ENCODE peak calls at places on chromosome 9, in eight cellular contexts. X is neural progenitor cell; D is IMR-90; W is A549; M is mucosa of descending colon; K is CD8-positive, alpha-beta T cell; Z is body of pancreas; H is sigmoid colon. I is an unnamed sample. For H3K4me1, the result is how much of the 10 kb centered on the place peaks cover.

GRCh38 chr9:19988281-19988680 is 199.4 kb upstream of the SLC24A2 start:
- DNase-seq in X (peak), D (no peak), W (no peak), M (no peak), K (no peak), Z (no peak), H (no peak), I (no peak)

GRCh38 chr9:137307255-137308101 is 5.4 kb upstream of the NRARP start:
- DNase-seq in X (peak), D (no peak), W (no peak), M (peak), K (no peak), Z (peak), H (no peak), I (peak)

GRCh38 chr9:94639045-94639995 is at the start of gene FBP1:
- DNase-seq in X (peak), D (no peak), W (no peak), M (peak), K (peak), Z (peak), H (peak), I (peak)

GRCh38 chr9:137429546-137429890 is 6.3 kb downstream of the NOXA1 start:
- DNase-seq in X (no peak), D (no peak), W (no peak), M (no peak), K (no peak), Z (no peak), H (no peak), I (no peak)

GRCh38 chr9:21580636-21581353 is 98.7 kb upstream of the IFNE start:
- DNase-seq in X (no peak), D (no peak), W (no peak), M (no peak), K (no peak), Z (no peak), H (no peak), I (no peak)

GRCh38 chr9:3848445-3849114 is 322.8 kb upstream of the RFX3 start:
- DNase-seq in X (peak), D (peak), W (no peak), M (no peak), K (no peak), Z (no peak), H (no peak), I (no peak)

GRCh38 chr9:108836771-108837170 is 19.0 kb downstream of the ACTL7B start:
- DNase-seq in X (peak), D (no peak), W (no peak), M (no peak), K (no peak), Z (no peak), H (no peak), I (no peak)

GRCh38 chr9:137077758-137078693 is 709 bp downstream of the UAP1L1 start:
- DNase-seq in X (peak), D (no peak), W (no peak), M (peak), K (peak), Z (no peak), H (peak), I (peak)

GRCh38 chr9:83061036-83061435 is 1.9 kb downstream of the RASEF start:
- DNase-seq in X (no peak), D (peak), W (peak), M (no peak), K (no peak), Z (no peak), H (no peak), I (no peak)

GRCh38 chr9:136438548-136438908 is 1.1 kb downstream of the INPP5E start:
- DNase-seq in X (peak), D (peak), W (no peak), M (no peak), K (no peak), Z (no peak), H (no peak), I (no peak)

GRCh38 chr9:17651725-17652124 is 72.9 kb downstream of the SH3GL2 start:
- DNase-seq in X (no peak), D (no peak), W (no peak), M (no peak), K (no peak), Z (no peak), H (no peak), I (no peak)

GRCh38 chr9:102779341-102779740 is 215.8 kb upstream of the CYLC2 start:
- DNase-seq in X (no peak), D (no peak), W (no peak), M (no peak), K (no peak), Z (no peak), H (no peak), I (no peak)

GRCh38 chr9:2093920-2094597 is 78.9 kb downstream of the SMARCA2 start:
- DNase-seq in X (no peak), D (peak), W (no peak), M (no peak), K (no peak), Z (no peak), H (no peak), I (peak)

GRCh38 chr9:113771199-113771598 is 104.9 kb upstream of the ZNF618 start:
- DNase-seq in X (no peak), D (no peak), W (no peak), M (no peak), K (no peak), Z (no peak), H (no peak), I (no peak)

GRCh38 chr9:79377315-79377855 is 194.4 kb upstream of the TLE4 start:
- DNase-seq in X (no peak), D (peak), W (no peak), M (no peak), K (no peak), Z (no peak), H (no peak), I (no peak)

GRCh38 chr9:136671254-136671614 is 8.5 kb downstream of the EGFL7 start:
- DNase-seq in X (no peak), D (no peak), W (no peak), M (no peak), K (no peak), Z (peak), H (no peak), I (no peak)

GRCh38 chr9:18485691-18486090 is 11.7 kb downstream of the ADAMTSL1 start:
- DNase-seq in X (no peak), D (peak), W (no peak), M (no peak), K (no peak), Z (no peak), H (no peak), I (no peak)

GRCh38 chr9:95516221-95516735 is 493 bp downstream of the PTCH1 start:
- DNase-seq in X (peak), D (no peak), W (no peak), M (no peak), K (no peak), Z (no peak), H (no peak), I (no peak)

GRCh38 chr9:93904649-93905472 is 50.3 kb downstream of the BARX1 start:
- DNase-seq in X (no peak), D (no peak), W (no peak), M (peak), K (no peak), Z (peak), H (peak), I (peak)

GRCh38 chr9:130156672-130157071 is 15.5 kb upstream of the NCS1 start:
- DNase-seq in X (no peak), D (no peak), W (no peak), M (no peak), K (no peak), Z (peak), H (no peak), I (no peak)
- TF ChIP-seq CTCF in X (no peak), D (no peak), W (peak), M (no peak), K (no peak), Z (peak), H (no peak), I (no peak)

GRCh38 chr9:127567898-127568617 is 44.0 kb upstream of the STXBP1 start:
- DNase-seq in X (peak), D (no peak), W (no peak), M (no peak), K (no peak), Z (peak), H (no peak), I (no peak)

GRCh38 chr9:127567119-127567897 is 44.8 kb upstream of the STXBP1 start:
- DNase-seq in X (peak), D (peak), W (no peak), M (peak), K (no peak), Z (peak), H (peak), I (peak)

GRCh38 chr9:127568618-127568970 is 43.5 kb upstream of the STXBP1 start:
- DNase-seq in X (no peak), D (no peak), W (no peak), M (peak), K (no peak), Z (no peak), H (no peak), I (no peak)

GRCh38 chr9:127565231-127565630 is 46.8 kb upstream of the STXBP1 start:
- DNase-seq in X (no peak), D (no peak), W (no peak), M (no peak), K (no peak), Z (no peak), H (no peak), I (no peak)

DNA sequence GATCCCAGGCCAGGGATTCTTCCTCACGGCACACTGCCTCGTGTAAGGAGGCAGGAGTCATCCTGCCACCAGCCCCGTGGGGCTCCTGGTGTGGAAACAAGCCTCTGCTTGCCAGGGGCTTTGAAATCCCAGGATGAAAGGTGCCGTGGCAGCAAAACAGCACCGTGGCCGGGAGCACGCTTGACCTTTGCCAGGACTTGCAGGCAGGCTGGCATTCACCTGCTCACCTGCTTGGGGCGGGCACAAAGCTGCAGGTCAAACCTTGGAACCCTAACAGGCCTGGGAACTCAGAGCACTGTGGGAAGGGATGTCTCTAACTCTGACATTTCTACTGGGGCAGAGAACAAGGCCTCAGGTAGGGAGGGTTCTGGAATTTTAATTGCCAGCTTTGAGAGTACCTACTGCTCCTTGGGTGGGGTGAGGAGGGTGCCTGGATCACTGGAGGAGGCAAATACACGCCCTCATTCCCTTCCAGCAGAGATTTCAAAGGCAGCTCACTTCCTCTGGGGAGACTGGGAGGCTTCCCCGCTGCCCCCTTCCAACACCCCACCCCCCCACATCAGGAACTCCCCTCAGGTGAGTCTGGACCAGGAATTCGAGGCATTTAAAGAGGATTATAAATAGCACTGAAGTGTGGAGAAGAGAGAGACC is 45.6 kb upstream of the STXBP1 start:
- DNase-seq in X (no peak), D (no peak), W (no peak), M (peak), K (no peak), Z (peak), H (no peak), I (peak)
- H3K4me3 ChIP-seq in X (peak), D (peak), W (peak), M (no peak), K (no peak), Z (peak), H (peak), I (peak)

GRCh38 chr9:133122605-133122934 is 1.5 kb upstream of the RALGDS start:
- DNase-seq in X (no peak), D (no peak), W (no peak), M (no peak), K (no peak), Z (no peak), H (no peak), I (no peak)

GRCh38 chr9:133122167-133122550 is 1.1 kb upstream of the RALGDS start:
- DNase-seq in X (no peak), D (no peak), W (no peak), M (no peak), K (no peak), Z (no peak), H (no peak), I (no peak)

GRCh38 chr9:133124123-133124948 is 3.3 kb upstream of the RALGDS start:
- DNase-seq in X (no peak), D (no peak), W (no peak), M (no peak), K (no peak), Z (no peak), H (no peak), I (no peak)

GRCh38 chr9:133121200-133122166 is at the start of gene RALGDS:
- DNase-seq in X (peak), D (peak), W (peak), M (peak), K (peak), Z (peak), H (peak), I (peak)

DNA sequence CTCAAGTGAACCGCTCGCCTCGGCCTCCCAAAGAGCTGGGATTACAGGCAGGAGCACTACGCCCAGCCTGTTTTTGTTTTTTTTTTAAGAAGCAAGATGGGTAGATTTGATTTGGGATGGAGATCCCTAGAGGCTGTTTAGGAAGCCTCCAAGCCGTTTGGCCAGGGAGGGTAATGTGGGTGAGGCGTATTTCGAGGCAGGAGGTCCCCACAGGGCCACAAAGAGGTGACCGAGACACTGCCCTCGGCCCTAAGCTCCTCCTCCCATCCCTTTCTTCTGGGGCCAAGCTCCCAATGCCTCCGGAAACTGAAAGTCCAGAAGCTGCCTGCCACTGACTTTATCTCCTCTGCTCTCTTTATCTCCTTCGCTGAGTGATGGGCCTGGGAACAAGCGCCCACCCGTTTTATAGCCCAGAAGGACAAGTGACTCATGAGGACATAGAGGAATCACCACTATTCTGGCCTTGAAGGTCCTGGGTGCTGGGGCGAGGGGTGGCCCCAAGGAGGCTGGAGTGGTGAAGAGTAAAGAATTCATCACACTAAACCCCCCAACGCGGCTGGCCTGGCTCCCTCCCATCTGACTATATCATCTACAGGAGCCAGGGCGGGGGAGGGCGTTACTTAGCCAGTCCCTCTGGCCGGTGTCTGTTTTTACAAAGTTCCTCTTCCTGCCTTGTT is 2.0 kb upstream of the RALGDS start:
- DNase-seq in X (no peak), D (peak), W (no peak), M (peak), K (no peak), Z (no peak), H (peak), I (no peak)
- H3K4me1 ChIP-seq in X (under half), D (under half), W (under half), M (under half), K (half or more), Z (half or more), H (under half), I (half or more)

GRCh38 chr9:98175013-98175679 is 17.3 kb downstream of the CORO2A start:
- DNase-seq in X (peak), D (no peak), W (no peak), M (peak), K (no peak), Z (no peak), H (peak), I (peak)
- TF ChIP-seq CTCF in X (no peak), D (no peak), W (no peak), M (no peak), K (no peak), Z (no peak), H (no peak), I (no peak)

DNA sequence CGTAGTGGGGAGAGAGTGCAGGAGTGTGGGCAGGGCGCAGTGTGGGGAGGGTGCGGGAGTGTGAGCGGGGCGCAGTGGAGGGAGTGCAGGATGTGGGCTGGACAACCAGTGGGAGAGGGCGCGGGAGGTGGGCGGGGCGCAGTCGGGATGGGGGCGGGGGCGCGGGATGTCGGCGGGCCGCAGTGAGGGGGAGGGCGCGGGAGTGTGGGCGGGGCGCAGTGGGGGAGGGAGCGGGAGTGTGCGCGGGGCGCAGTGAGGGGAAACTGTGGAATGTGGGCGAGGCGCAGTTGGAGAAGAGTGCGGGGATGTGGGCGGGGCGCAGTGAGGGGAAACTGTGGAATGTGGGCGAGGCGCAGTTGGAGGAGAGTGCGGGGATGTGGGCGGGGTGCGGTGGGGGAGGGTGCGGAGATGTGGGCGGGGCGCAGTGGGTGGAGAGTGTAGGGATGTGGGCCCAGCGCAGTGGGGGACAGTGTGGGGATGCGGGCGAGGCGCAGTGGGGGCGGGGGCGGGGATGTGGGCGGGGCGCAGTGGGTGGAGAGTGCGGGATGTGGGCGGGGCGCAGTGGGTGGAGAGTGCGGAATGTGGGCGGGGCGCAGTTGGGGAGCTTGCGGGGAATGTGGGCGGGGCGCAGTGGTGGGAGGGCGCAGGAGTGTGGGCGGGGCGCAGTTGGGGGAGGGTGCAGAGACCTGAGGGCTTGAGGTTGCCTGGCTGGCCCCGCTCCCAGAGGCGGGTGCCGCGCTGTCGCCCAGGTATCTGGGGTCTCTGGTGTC is at the start of gene NXNL2:
- DNase-seq in X (peak), D (peak), W (peak), M (peak), K (peak), Z (peak), H (peak), I (peak)
- H3K4me3 ChIP-seq in X (peak), D (peak), W (peak), M (no peak), K (peak), Z (no peak), H (peak), I (peak)

DNA sequence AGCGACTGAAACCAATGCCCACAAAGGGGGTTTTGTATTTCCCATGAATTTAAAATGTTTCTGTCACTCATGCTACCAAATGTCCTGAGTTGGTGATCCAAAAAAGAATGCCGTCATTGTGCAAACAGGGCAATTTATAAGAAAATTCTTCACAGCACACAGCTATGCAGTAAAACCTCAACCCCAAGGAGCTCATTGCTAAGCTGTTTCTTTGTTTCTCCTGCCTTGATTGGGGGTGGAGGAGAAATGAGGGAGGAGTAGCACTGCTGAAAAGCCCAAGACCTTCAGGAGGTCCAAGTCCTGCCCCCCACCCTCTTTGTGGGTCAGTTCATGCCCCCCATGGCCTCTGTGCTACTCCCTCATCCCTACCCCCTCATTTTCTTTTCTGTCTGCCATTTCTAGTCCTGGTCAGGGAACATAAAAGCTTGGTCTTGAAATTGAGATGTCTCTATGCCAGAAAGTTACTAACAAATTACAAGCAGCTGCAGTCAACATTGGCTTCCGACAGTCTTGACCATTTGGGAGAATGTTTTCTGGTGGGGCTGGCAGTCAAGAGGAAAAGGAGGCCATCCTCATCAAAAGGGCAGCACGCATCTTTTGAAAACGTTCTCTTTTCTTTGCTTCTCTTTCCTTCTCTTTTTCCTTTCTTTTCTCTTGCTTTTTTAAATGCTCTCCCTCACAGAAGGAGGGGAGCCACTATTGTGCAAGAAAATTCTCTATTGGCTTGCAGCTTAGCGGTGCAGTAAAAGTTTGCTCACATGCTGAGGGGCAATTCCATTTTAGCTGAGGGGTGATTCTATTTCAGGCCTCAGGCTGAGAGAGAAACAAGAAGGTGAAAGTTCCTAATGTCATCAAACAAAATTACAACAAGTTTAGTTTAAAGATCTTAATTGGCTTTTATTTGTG is 133.4 kb downstream of the GCNT1 start:
- DNase-seq in X (peak), D (no peak), W (no peak), M (no peak), K (no peak), Z (no peak), H (no peak), I (no peak)
- H3K4me1 ChIP-seq in X (under half), D (under half), W (under half), M (under half), K (under half), Z (under half), H (under half), I (under half)

DNA sequence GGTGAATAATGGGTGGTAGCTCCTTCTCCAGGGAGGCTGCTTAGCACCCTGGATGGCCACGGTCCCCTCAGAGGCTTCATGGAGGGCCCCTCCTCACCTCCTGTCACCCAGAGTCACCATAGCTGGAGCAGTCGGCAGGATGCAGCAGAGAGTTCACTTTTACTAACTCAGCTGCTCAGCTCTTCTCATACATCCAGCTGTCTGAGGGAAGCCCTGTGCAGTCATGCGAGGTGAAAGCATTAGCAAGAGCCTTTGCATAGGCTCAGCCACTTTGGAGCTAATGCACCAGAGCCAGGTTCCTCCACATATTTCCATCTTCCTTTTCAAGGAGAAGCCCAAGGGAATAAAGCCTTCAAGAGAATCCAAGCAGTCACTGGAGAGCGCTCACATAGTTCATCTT is 499.2 kb downstream of the BNC2 start:
- DNase-seq in X (peak), D (no peak), W (no peak), M (no peak), K (no peak), Z (no peak), H (no peak), I (no peak)
- TF ChIP-seq CTCF in X (no peak), D (no peak), W (no peak), M (no peak), K (no peak), Z (no peak), H (no peak), I (no peak)

I was measured in upper lobe of right lung.